ENCODE peak calls at places on chromosomes 11 and 22, in six cellular contexts. One of them, this sample, is unnamed. For H3K36me3, the result is how much of the 10 kb centered on the place peaks cover.

GRCh38 chr11:128687321-128687720 is 6.6 kb upstream of the FLI1 start:
- DNase-seq in A673: no peak
- DNase-seq in transverse colon: peak
- DNase-seq in aorta: peak
- DNase-seq in heart right ventricle: peak
- DNase-seq in HepG2: no peak
- DNase-seq in this sample: no peak

GRCh38 chr11:64729851-64730382 is 6.9 kb upstream of the NRXN2 start:
- DNase-seq in heart right ventricle: no peak
- DNase-seq in A673: peak
- DNase-seq in transverse colon: peak
- DNase-seq in HepG2: no peak
- DNase-seq in aorta: peak
- DNase-seq in this sample: no peak

GRCh38 chr11:10920205-10920604 is 62.4 kb upstream of the ZBED5 start:
- DNase-seq in A673: no peak
- DNase-seq in heart right ventricle: no peak
- DNase-seq in HepG2: no peak
- DNase-seq in transverse colon: no peak
- DNase-seq in aorta: no peak
- DNase-seq in this sample: no peak

GRCh38 chr11:73359930-73360742 is 16.1 kb upstream of the RELT start:
- DNase-seq in heart right ventricle: no peak
- DNase-seq in HepG2: peak
- DNase-seq in A673: peak
- DNase-seq in transverse colon: no peak
- DNase-seq in aorta: no peak
- DNase-seq in this sample: no peak

GRCh38 chr11:288328-289144 is at the start of gene PGGHG:
- DNase-seq in aorta: peak
- DNase-seq in HepG2: no peak
- DNase-seq in heart right ventricle: peak
- DNase-seq in A673: peak
- DNase-seq in transverse colon: peak
- DNase-seq in this sample: no peak

GRCh38 chr22:34414467-34415440 is 494.5 kb upstream of the LARGE1 start:
- DNase-seq in HepG2: peak
- DNase-seq in transverse colon: peak
- DNase-seq in aorta: no peak
- DNase-seq in heart right ventricle: peak
- DNase-seq in A673: peak
- DNase-seq in this sample: peak

GRCh38 chr11:104394508-104394907 is 230.6 kb upstream of the PDGFD start:
- DNase-seq in HepG2: no peak
- DNase-seq in heart right ventricle: no peak
- DNase-seq in A673: no peak
- DNase-seq in transverse colon: no peak
- DNase-seq in aorta: no peak
- DNase-seq in this sample: no peak

GRCh38 chr11:10379433-10379832 is 74.6 kb downstream of the ADM start:
- DNase-seq in aorta: no peak
- DNase-seq in transverse colon: no peak
- DNase-seq in A673: no peak
- DNase-seq in heart right ventricle: no peak
- DNase-seq in HepG2: no peak
- DNase-seq in this sample: no peak

GRCh38 chr11:118485273-118485672 is 42.0 kb upstream of the TTC36 start:
- DNase-seq in aorta: no peak
- DNase-seq in heart right ventricle: no peak
- DNase-seq in transverse colon: no peak
- DNase-seq in A673: no peak
- DNase-seq in HepG2: no peak
- DNase-seq in this sample: no peak

GRCh38 chr11:72589802-72590761 is 84.1 kb downstream of the PDE2A start:
- DNase-seq in HepG2: peak
- DNase-seq in heart right ventricle: peak
- DNase-seq in transverse colon: peak
- DNase-seq in aorta: peak
- DNase-seq in A673: peak
- DNase-seq in this sample: no peak

GRCh38 chr11:120302001-120302805 is 22.9 kb upstream of the TLCD5 start:
- DNase-seq in HepG2: no peak
- DNase-seq in aorta: no peak
- DNase-seq in transverse colon: peak
- DNase-seq in A673: no peak
- DNase-seq in heart right ventricle: no peak
- DNase-seq in this sample: no peak

GRCh38 chr11:134742956-134743808 is 331.1 kb upstream of the B3GAT1 start:
- DNase-seq in A673: no peak
- DNase-seq in aorta: no peak
- DNase-seq in heart right ventricle: no peak
- DNase-seq in transverse colon: no peak
- DNase-seq in HepG2: peak
- DNase-seq in this sample: peak

GRCh38 chr22:49502126-49502826 is 325.4 kb downstream of the BRD1 start:
- DNase-seq in transverse colon: no peak
- DNase-seq in HepG2: peak
- DNase-seq in heart right ventricle: no peak
- DNase-seq in aorta: no peak
- DNase-seq in A673: no peak
- DNase-seq in this sample: no peak

GRCh38 chr11:73268671-73269271 is 3.4 kb upstream of the P2RY6 start:
- DNase-seq in transverse colon: no peak
- DNase-seq in heart right ventricle: no peak
- DNase-seq in aorta: no peak
- DNase-seq in A673: no peak
- DNase-seq in HepG2: no peak
- DNase-seq in this sample: no peak

GRCh38 chr11:35139883-35140282 is 912 bp downstream of the CD44 start:
- DNase-seq in aorta: no peak
- DNase-seq in A673: no peak
- DNase-seq in transverse colon: no peak
- DNase-seq in HepG2: no peak
- DNase-seq in heart right ventricle: no peak
- DNase-seq in this sample: no peak
- H3K27ac ChIP-seq in aorta: peak
- H3K27ac ChIP-seq in A673: no peak
- H3K27ac ChIP-seq in transverse colon: peak
- H3K27ac ChIP-seq in HepG2: no peak
- H3K27ac ChIP-seq in heart right ventricle: peak
- H3K27ac ChIP-seq in this sample: peak

DNA sequence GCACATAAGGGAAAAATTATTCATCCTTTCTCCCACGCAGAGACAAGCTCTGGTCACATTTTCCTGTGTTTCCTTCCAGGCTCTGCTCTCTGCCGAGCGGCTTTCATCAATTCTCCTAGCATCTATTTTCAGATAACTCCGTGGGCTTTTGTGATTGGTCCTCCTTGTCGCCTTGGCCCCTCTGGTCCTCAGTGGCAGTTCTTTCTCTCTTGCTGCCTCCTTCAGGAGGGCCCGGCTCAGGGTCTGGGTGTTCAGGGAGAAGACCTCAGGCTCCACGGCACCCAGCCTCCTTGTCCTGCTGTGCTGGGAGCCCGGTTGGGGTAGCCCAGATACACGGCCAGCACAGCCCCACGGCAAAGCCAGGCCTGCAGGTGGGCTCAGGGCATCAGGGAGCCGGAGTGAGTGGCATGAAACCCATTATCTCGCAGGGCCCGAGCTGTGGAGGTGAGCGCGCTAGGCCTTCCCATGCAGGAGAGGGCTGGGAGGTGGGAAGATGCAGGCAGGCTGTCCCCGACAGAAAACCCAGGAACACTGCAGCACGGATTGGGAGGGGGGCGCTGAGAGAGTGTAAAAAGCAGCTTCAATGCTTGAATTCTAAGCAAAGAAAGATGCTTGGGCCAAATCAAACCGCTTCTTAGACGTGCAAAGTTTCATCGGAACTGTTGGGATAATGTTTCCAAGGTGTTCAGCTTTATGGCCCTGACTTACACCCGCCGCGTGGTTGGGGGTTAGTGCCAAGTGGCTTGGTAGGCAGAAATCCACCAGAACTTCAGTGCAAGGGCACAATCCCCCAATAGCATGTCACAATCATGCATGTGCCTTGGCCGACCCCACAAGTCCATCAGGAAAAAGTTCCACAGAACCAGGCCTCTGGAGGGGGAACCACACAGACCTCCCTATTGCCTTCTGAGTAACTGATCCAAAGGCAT is 81.9 kb upstream of the WNT7B start:
- DNase-seq in A673: no peak
- DNase-seq in HepG2: no peak
- DNase-seq in transverse colon: peak
- DNase-seq in heart right ventricle: peak
- DNase-seq in aorta: peak
- DNase-seq in this sample: peak
- H3K36me3 ChIP-seq in A673: under half
- H3K36me3 ChIP-seq in HepG2: under half
- H3K36me3 ChIP-seq in transverse colon: under half
- H3K36me3 ChIP-seq in heart right ventricle: under half
- H3K36me3 ChIP-seq in aorta: under half
- H3K36me3 ChIP-seq in this sample: under half

DNA sequence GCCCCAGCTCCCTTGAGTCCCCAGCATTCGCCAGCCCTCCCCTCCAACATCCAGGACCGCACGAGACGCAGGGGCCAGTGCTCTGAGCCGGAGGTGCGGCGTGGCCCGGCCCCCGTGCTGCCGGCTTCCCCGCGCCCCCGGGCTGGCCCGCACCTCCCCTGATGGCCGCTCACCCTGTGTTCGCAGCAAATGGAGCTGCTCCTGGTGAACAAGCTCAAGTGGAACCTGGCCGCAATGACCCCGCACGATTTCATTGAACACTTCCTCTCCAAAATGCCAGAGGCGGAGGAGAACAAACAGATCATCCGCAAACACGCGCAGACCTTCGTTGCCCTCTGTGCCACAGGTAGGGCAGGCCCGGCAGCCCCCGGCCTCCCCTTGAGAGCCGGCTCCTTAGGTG is 2.7 kb downstream of the CCND1 start:
- DNase-seq in transverse colon: no peak
- DNase-seq in heart right ventricle: no peak
- DNase-seq in aorta: no peak
- DNase-seq in A673: no peak
- DNase-seq in HepG2: no peak
- DNase-seq in this sample: peak
- H3K4me3 ChIP-seq in transverse colon: no peak
- H3K4me3 ChIP-seq in heart right ventricle: no peak
- H3K4me3 ChIP-seq in aorta: no peak
- H3K4me3 ChIP-seq in A673: peak
- H3K4me3 ChIP-seq in HepG2: peak
- H3K4me3 ChIP-seq in this sample: peak

DNA sequence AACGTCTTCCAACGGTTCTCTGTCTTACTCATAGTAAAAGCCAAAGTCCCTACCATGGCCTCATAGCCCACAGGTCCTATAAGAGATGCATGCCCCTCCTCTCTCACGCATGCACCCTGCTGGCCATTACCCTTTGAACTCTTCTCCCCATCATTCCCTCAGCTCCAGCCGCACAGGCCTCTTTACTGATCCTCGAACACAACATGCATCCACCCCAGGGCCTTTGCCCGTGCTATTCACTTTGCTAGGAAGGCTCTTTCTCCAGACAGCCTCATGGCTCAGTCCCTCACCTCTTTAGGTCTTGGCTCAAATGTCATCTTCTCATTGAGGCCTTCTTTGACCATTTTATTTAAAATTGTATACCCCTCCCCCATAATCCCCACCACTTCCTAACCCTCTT is 7.5 kb downstream of the AP1B1 start:
- DNase-seq in HepG2: no peak
- DNase-seq in heart right ventricle: no peak
- DNase-seq in aorta: no peak
- DNase-seq in transverse colon: no peak
- DNase-seq in A673: no peak
- DNase-seq in this sample: no peak
- H3K27ac ChIP-seq in HepG2: no peak
- H3K27ac ChIP-seq in heart right ventricle: no peak
- H3K27ac ChIP-seq in aorta: no peak
- H3K27ac ChIP-seq in transverse colon: no peak
- H3K27ac ChIP-seq in A673: no peak
- H3K27ac ChIP-seq in this sample: no peak

GRCh38 chr11:62539238-62539925 is 7.2 kb downstream of the AHNAK start:
- DNase-seq in transverse colon: peak
- DNase-seq in aorta: peak
- DNase-seq in HepG2: no peak
- DNase-seq in A673: peak
- DNase-seq in heart right ventricle: peak
- DNase-seq in this sample: peak

GRCh38 chr11:62534779-62535545 is 11.6 kb downstream of the AHNAK start:
- DNase-seq in heart right ventricle: no peak
- DNase-seq in A673: no peak
- DNase-seq in HepG2: no peak
- DNase-seq in transverse colon: no peak
- DNase-seq in aorta: no peak
- DNase-seq in this sample: no peak

GRCh38 chr11:62538470-62539237 is 8.0 kb downstream of the AHNAK start:
- DNase-seq in A673: no peak
- DNase-seq in aorta: no peak
- DNase-seq in heart right ventricle: no peak
- DNase-seq in HepG2: no peak
- DNase-seq in transverse colon: no peak
- DNase-seq in this sample: no peak

GRCh38 chr11:62536301-62536957 is 10.2 kb downstream of the AHNAK start:
- DNase-seq in heart right ventricle: no peak
- DNase-seq in transverse colon: no peak
- DNase-seq in aorta: no peak
- DNase-seq in HepG2: no peak
- DNase-seq in A673: no peak
- DNase-seq in this sample: no peak

GRCh38 chr11:62535802-62536201 is 10.8 kb downstream of the AHNAK start:
- DNase-seq in heart right ventricle: no peak
- DNase-seq in A673: no peak
- DNase-seq in HepG2: no peak
- DNase-seq in aorta: no peak
- DNase-seq in transverse colon: no peak
- DNase-seq in this sample: peak
- H3K36me3 ChIP-seq in heart right ventricle: under half
- H3K36me3 ChIP-seq in A673: under half
- H3K36me3 ChIP-seq in HepG2: half or more
- H3K36me3 ChIP-seq in aorta: under half
- H3K36me3 ChIP-seq in transverse colon: under half
- H3K36me3 ChIP-seq in this sample: half or more

DNA sequence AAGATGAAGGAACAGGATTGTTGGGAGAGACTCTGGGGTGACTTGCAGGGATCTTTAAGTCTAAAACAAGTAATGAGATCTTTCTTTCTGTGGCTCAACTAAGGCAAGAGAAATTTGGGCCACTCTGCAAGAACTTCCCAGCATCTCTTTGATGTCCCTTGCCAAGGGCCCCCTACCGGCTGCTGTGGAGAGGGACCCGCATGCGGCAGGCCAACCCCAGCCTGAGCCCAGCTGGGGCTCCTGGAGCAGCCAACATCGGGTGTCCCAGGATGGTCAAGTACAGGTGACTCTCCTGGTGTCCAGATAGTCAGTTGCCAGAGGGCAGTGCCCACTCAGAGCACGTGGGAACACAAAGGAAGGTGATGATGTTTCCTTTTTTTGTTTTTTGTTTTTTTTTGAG is 363.2 kb downstream of the TBC1D22A start:
- DNase-seq in A673: peak
- DNase-seq in aorta: peak
- DNase-seq in transverse colon: no peak
- DNase-seq in heart right ventricle: no peak
- DNase-seq in HepG2: no peak
- DNase-seq in this sample: no peak
- H3K4me3 ChIP-seq in A673: no peak
- H3K4me3 ChIP-seq in aorta: no peak
- H3K4me3 ChIP-seq in transverse colon: no peak
- H3K4me3 ChIP-seq in heart right ventricle: no peak
- H3K4me3 ChIP-seq in HepG2: no peak
- H3K4me3 ChIP-seq in this sample: no peak